ENCODE peak calls at places on chromosomes 16 and 17, in four cellular contexts. One of them, this sample, is unnamed.

GRCh38 chr16:88298166-88298881 is 84.4 kb upstream of the ZNF469 start:
- DNase-seq in prostate gland: no peak
- DNase-seq in upper lobe of left lung: no peak
- DNase-seq in vagina: no peak
- DNase-seq in this sample: no peak

GRCh38 chr17:69230939-69231338 is 2.3 kb upstream of the ABCA10 start:
- DNase-seq in vagina: no peak
- DNase-seq in prostate gland: no peak
- DNase-seq in upper lobe of left lung: no peak
- DNase-seq in this sample: no peak

GRCh38 chr16:68954871-68955635 is 111.7 kb downstream of the TANGO6 start:
- DNase-seq in prostate gland: no peak
- DNase-seq in upper lobe of left lung: no peak
- DNase-seq in vagina: no peak
- DNase-seq in this sample: no peak

GRCh38 chr17:31882571-31882970 is 18.9 kb downstream of the UTP6 start:
- DNase-seq in prostate gland: no peak
- DNase-seq in upper lobe of left lung: no peak
- DNase-seq in vagina: no peak
- DNase-seq in this sample: no peak

GRCh38 chr17:55641559-55642160 is 81.0 kb downstream of the TMEM100 start:
- DNase-seq in upper lobe of left lung: no peak
- DNase-seq in prostate gland: peak; percentile 41
- DNase-seq in vagina: no peak
- DNase-seq in this sample: peak; percentile 57

GRCh38 chr16:4675864-4676786 is 17.2 kb upstream of the NUDT16L1 start:
- DNase-seq in vagina: no peak
- DNase-seq in prostate gland: no peak
- DNase-seq in upper lobe of left lung: peak; percentile 78
- DNase-seq in this sample: peak; percentile 46

GRCh38 chr17:4520881-4521600 is 22.4 kb downstream of the SPNS2 start:
- DNase-seq in upper lobe of left lung: no peak
- DNase-seq in prostate gland: peak; percentile 33
- DNase-seq in vagina: no peak
- DNase-seq in this sample: peak; percentile 36

GRCh38 chr17:10870651-10871050 is 32.8 kb upstream of the PIRT start:
- DNase-seq in prostate gland: no peak
- DNase-seq in upper lobe of left lung: no peak
- DNase-seq in vagina: no peak
- DNase-seq in this sample: no peak

GRCh38 chr16:20372696-20373095 is 20.2 kb upstream of the UMOD start:
- DNase-seq in prostate gland: no peak
- DNase-seq in vagina: no peak
- DNase-seq in upper lobe of left lung: no peak
- DNase-seq in this sample: no peak

GRCh38 chr17:60792250-60792898 is 114.7 kb downstream of the BCAS3 start:
- DNase-seq in upper lobe of left lung: peak; percentile 56
- DNase-seq in vagina: no peak
- DNase-seq in prostate gland: no peak
- DNase-seq in this sample: no peak

GRCh38 chr16:5506021-5506420 is 408.4 kb upstream of the EEF2KMT start:
- DNase-seq in vagina: no peak
- DNase-seq in upper lobe of left lung: no peak
- DNase-seq in prostate gland: no peak
- DNase-seq in this sample: no peak

GRCh38 chr16:74560912-74561311 is 46.0 kb downstream of the GLG1 start:
- DNase-seq in vagina: no peak
- DNase-seq in upper lobe of left lung: no peak
- DNase-seq in prostate gland: no peak
- DNase-seq in this sample: no peak

GRCh38 chr17:29155235-29155965 is 24.8 kb downstream of the MYO18A start:
- DNase-seq in upper lobe of left lung: peak; percentile 54
- DNase-seq in vagina: no peak
- DNase-seq in prostate gland: no peak
- DNase-seq in this sample: peak; percentile 75

GRCh38 chr17:16080366-16080765 is 80.7 kb downstream of the TTC19 start:
- DNase-seq in prostate gland: no peak
- DNase-seq in upper lobe of left lung: no peak
- DNase-seq in vagina: no peak
- DNase-seq in this sample: no peak

GRCh38 chr17:55420067-55420775 is 1.4 kb downstream of the MMD start:
- DNase-seq in vagina: no peak
- DNase-seq in upper lobe of left lung: no peak
- DNase-seq in prostate gland: no peak
- DNase-seq in this sample: no peak

GRCh38 chr16:7745321-7745720 is 412.7 kb downstream of the RBFOX1 start:
- DNase-seq in vagina: no peak
- DNase-seq in upper lobe of left lung: no peak
- DNase-seq in prostate gland: no peak
- DNase-seq in this sample: no peak

GRCh38 chr17:21452377-21453143 is 76.4 kb downstream of the KCNJ12 start:
- DNase-seq in prostate gland: peak; percentile 13
- DNase-seq in upper lobe of left lung: peak; percentile 74
- DNase-seq in vagina: no peak
- DNase-seq in this sample: peak; percentile 17

GRCh38 chr16:79372504-79373184 is 227.9 kb downstream of the MAF start:
- DNase-seq in prostate gland: no peak
- DNase-seq in vagina: no peak
- DNase-seq in upper lobe of left lung: peak; percentile 35
- DNase-seq in this sample: no peak

GRCh38 chr16:19524866-19525723 is 1.4 kb downstream of the CCP110 start:
- DNase-seq in prostate gland: no peak
- DNase-seq in upper lobe of left lung: no peak
- DNase-seq in vagina: no peak
- DNase-seq in this sample: no peak

GRCh38 chr17:32267690-32268205 is 2.1 kb downstream of the RHBDL3 start:
- DNase-seq in prostate gland: no peak
- DNase-seq in vagina: no peak
- DNase-seq in upper lobe of left lung: no peak
- DNase-seq in this sample: no peak

GRCh38 chr17:17823433-17824118 is 13.2 kb downstream of the SREBF1 start:
- DNase-seq in upper lobe of left lung: peak; percentile 96
- DNase-seq in prostate gland: peak; percentile 85
- DNase-seq in vagina: no peak
- DNase-seq in this sample: peak; percentile 89

GRCh38 chr16:67855789-67856188 is 8.3 kb upstream of the CENPT start:
- DNase-seq in vagina: no peak
- DNase-seq in prostate gland: no peak
- DNase-seq in upper lobe of left lung: no peak
- DNase-seq in this sample: no peak

GRCh38 chr17:79851461-79851817 is 12.2 kb upstream of the CBX4 start:
- DNase-seq in upper lobe of left lung: no peak
- DNase-seq in prostate gland: peak; percentile 71
- DNase-seq in vagina: no peak
- DNase-seq in this sample: peak; percentile 76

GRCh38 chr16:23876256-23876896 is 40.6 kb downstream of the PRKCB start:
- DNase-seq in upper lobe of left lung: no peak
- DNase-seq in vagina: no peak
- DNase-seq in prostate gland: no peak
- DNase-seq in this sample: no peak

GRCh38 chr16:23879735-23880373 is 44.1 kb downstream of the PRKCB start:
- DNase-seq in upper lobe of left lung: no peak
- DNase-seq in prostate gland: no peak
- DNase-seq in vagina: no peak
- DNase-seq in this sample: no peak

GRCh38 chr16:23871924-23872323 is 36.1 kb downstream of the PRKCB start:
- DNase-seq in vagina: no peak
- DNase-seq in upper lobe of left lung: no peak
- DNase-seq in prostate gland: no peak
- DNase-seq in this sample: no peak

GRCh38 chr16:23877107-23878070 is 41.6 kb downstream of the PRKCB start:
- DNase-seq in vagina: no peak
- DNase-seq in prostate gland: no peak
- DNase-seq in upper lobe of left lung: no peak
- DNase-seq in this sample: no peak

GRCh38 chr16:23874613-23875294 is 39.0 kb downstream of the PRKCB start:
- DNase-seq in upper lobe of left lung: no peak
- DNase-seq in vagina: no peak
- DNase-seq in prostate gland: no peak
- DNase-seq in this sample: no peak
- TF ChIP-seq POLR2AphosphoS5 in upper lobe of left lung: no peak
- TF ChIP-seq POLR2AphosphoS5 in vagina: no peak
- TF ChIP-seq POLR2AphosphoS5 in prostate gland: no peak
- TF ChIP-seq POLR2AphosphoS5 in this sample: no peak

DNA sequence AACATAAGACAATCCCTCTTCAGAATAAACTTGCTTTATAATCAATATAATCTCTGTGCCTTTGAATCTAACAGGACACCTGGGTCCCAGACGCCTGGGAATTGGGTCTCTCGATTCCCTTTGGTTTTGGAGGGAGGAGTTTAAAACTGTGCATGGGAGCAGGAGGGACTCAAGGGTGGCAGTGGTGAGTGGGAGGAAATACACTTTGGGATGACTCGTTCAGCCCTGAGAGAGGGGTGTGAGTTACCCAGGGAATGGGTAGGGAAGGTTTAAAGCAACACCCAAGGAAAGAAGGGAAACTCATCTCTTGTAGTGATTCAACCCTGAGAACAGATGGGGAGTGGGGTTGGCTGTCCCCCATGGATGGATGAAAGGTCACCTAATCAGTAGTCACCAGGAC is 1.6 kb downstream of the RANGRF start:
- DNase-seq in prostate gland: no peak
- DNase-seq in vagina: no peak
- DNase-seq in upper lobe of left lung: no peak
- DNase-seq in this sample: no peak
- TF ChIP-seq POLR2AphosphoS5 in prostate gland: no peak
- TF ChIP-seq POLR2AphosphoS5 in vagina: no peak
- TF ChIP-seq POLR2AphosphoS5 in upper lobe of left lung: no peak
- TF ChIP-seq POLR2AphosphoS5 in this sample: no peak

GRCh38 chr16:27321013-27321960 is 7.5 kb downstream of the IL4R start:
- DNase-seq in vagina: no peak
- DNase-seq in upper lobe of left lung: no peak
- DNase-seq in prostate gland: no peak
- DNase-seq in this sample: no peak
- TF ChIP-seq POLR2AphosphoS5 in vagina: no peak
- TF ChIP-seq POLR2AphosphoS5 in upper lobe of left lung: peak; percentile 33
- TF ChIP-seq POLR2AphosphoS5 in prostate gland: no peak
- TF ChIP-seq POLR2AphosphoS5 in this sample: no peak

GRCh38 chr17:6544011-6544370 is 12.4 kb downstream of the PITPNM3 start:
- DNase-seq in upper lobe of left lung: no peak
- DNase-seq in prostate gland: no peak
- DNase-seq in vagina: no peak
- DNase-seq in this sample: no peak

GRCh38 chr17:6544770-6545169 is 11.6 kb downstream of the PITPNM3 start:
- DNase-seq in vagina: no peak
- DNase-seq in prostate gland: no peak
- DNase-seq in upper lobe of left lung: no peak
- DNase-seq in this sample: no peak

GRCh38 chr17:6542577-6542976 is 13.8 kb downstream of the PITPNM3 start:
- DNase-seq in vagina: no peak
- DNase-seq in upper lobe of left lung: no peak
- DNase-seq in prostate gland: no peak
- DNase-seq in this sample: no peak

GRCh38 chr17:6541886-6542285 is 14.5 kb downstream of the PITPNM3 start:
- DNase-seq in prostate gland: no peak
- DNase-seq in vagina: no peak
- DNase-seq in upper lobe of left lung: no peak
- DNase-seq in this sample: no peak

DNA sequence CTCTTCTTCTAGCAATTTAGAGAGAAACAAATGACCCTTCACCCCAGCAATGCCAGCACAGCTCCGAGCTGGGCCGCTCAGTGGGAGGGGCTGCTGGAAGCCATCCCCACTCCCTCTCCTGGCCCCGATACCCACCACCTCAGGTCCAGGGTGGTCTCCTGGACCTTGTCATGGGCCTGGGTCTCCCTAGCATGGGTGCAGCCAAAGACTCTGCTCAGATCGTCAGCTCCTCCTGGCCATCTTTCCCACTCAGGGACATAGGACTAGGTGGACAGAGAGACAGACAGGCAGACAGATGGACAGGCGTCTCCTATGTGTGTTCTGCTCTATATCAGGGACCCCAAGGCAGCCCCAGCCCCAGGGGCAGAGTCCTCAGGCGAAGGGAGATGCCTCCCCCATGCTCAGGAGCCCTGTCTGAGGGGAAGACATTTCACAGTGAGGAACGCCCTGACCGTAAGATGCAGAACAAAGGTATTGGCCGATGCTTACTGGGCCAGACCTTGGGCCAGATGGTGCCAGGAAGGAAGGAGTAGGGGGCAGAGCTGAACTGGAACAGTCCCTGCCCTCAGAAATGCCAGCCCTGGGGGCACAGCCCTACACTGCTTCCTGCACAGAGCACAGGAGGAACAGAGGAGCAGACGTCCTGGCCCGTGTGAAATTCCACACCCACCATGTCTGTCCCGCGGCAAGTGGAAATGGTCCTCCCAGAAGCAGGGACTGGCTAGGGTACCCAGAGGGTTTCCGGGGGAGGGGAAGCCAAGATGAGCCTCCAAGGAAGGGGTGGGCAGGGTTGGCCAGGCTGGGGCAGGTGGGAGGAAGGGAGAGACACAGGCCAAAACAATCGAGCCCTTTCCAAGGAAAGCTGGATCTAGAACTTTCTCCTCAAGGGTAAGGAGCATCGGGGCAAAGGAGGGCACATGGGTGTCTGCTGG is 13.0 kb downstream of the PITPNM3 start:
- DNase-seq in upper lobe of left lung: no peak
- DNase-seq in prostate gland: no peak
- DNase-seq in vagina: no peak
- DNase-seq in this sample: no peak
- TF ChIP-seq POLR2AphosphoS5 in upper lobe of left lung: no peak
- TF ChIP-seq POLR2AphosphoS5 in prostate gland: no peak
- TF ChIP-seq POLR2AphosphoS5 in vagina: no peak
- TF ChIP-seq POLR2AphosphoS5 in this sample: no peak

GRCh38 chr17:62913971-62914370 is 52.1 kb upstream of the TANC2 start:
- DNase-seq in upper lobe of left lung: no peak
- DNase-seq in prostate gland: no peak
- DNase-seq in vagina: no peak
- DNase-seq in this sample: no peak
- TF ChIP-seq POLR2AphosphoS5 in upper lobe of left lung: no peak
- TF ChIP-seq POLR2AphosphoS5 in prostate gland: no peak
- TF ChIP-seq POLR2AphosphoS5 in vagina: no peak
- TF ChIP-seq POLR2AphosphoS5 in this sample: no peak

This sample was measured in transverse colon.